ENCODE peak calls at places on chromosomes 4 and X, in five cellular contexts. N, O, R, H and L are unnamed samples.

GRCh38 chrX:66024570-66024969 is 15.3 kb downstream of the VSIG4 start:
- DNase-seq in H (no peak), R (no peak), O (no peak), N (no peak), L (no peak)

GRCh38 chr4:175435437-175435836 is 376.6 kb downstream of the GPM6A start:
- DNase-seq in N (no peak), H (no peak), R (no peak), O (no peak), L (no peak)

GRCh38 chr4:137601924-137602323 is 69.6 kb upstream of the PCDH18 start:
- DNase-seq in O (no peak), H (no peak), R (peak), N (no peak), L (no peak)

GRCh38 chrX:129650821-129651510 is 3.8 kb downstream of the APLN start:
- DNase-seq in O (no peak), R (no peak), H (no peak), N (no peak), L (no peak)

GRCh38 chr4:155582971-155583437 is 83.6 kb upstream of the GUCY1A1 start:
- DNase-seq in H (no peak), R (no peak), N (no peak), O (no peak), L (no peak)

GRCh38 chr4:136241221-136241986 is 1290.9 kb downstream of the PCDH18 start:
- DNase-seq in O (no peak), R (no peak), H (no peak), N (no peak), L (no peak)

GRCh38 chr4:89334830-89335229 is 27.2 kb upstream of the GPRIN3 start:
- DNase-seq in N (no peak), H (no peak), R (no peak), O (no peak), L (no peak)

GRCh38 chr4:26793750-26794149 is 66.9 kb upstream of the STIM2 start:
- DNase-seq in O (no peak), N (no peak), H (no peak), R (no peak), L (no peak)

GRCh38 chr4:73998040-73999011 is at the start of gene CXCL5:
- DNase-seq in H (no peak), O (no peak), N (no peak), R (peak), L (peak)

GRCh38 chr4:87853891-87854290 is 21.1 kb downstream of the MEPE start:
- DNase-seq in O (no peak), R (no peak), N (no peak), H (no peak), L (no peak)

GRCh38 chr4:154503598-154503997 is 12.0 kb upstream of the DCHS2 start:
- DNase-seq in R (peak), H (no peak), O (no peak), N (no peak), L (no peak)

GRCh38 chr4:38310446-38311043 is 350.3 kb downstream of the PTTG2 start:
- DNase-seq in N (peak), O (peak), R (no peak), H (no peak), L (peak)

GRCh38 chr4:110869114-110869513 is 246.2 kb upstream of the PITX2 start:
- DNase-seq in O (no peak), R (no peak), H (no peak), N (no peak), L (no peak)

GRCh38 chrX:139106111-139106510 is 394.6 kb upstream of the FGF13 start:
- DNase-seq in N (no peak), H (no peak), R (no peak), O (no peak), L (no peak)

GRCh38 chrX:16394290-16394689 is 227.0 kb downstream of the MAGEB17 start:
- DNase-seq in R (no peak), H (no peak), N (no peak), O (no peak), L (no peak)

GRCh38 chrX:136639506-136640176 is 8.3 kb upstream of the CD40LG start:
- DNase-seq in O (no peak), H (no peak), N (no peak), R (no peak), L (no peak)

GRCh38 chr4:165398570-165398969 is 19.8 kb downstream of the CPE start:
- DNase-seq in R (peak), H (no peak), N (no peak), O (no peak), L (no peak)

GRCh38 chr4:11623726-11624037 is 195.0 kb upstream of the HS3ST1 start:
- DNase-seq in H (peak), O (no peak), R (peak), N (no peak), L (peak)

GRCh38 chrX:108443065-108443464 is 3.4 kb downstream of the COL4A5 start:
- DNase-seq in R (no peak), N (no peak), H (no peak), O (no peak), L (no peak)

GRCh38 chr4:10139518-10139917 is 22.9 kb upstream of the WDR1 start:
- DNase-seq in N (no peak), O (no peak), R (no peak), H (no peak), L (no peak)

GRCh38 chr4:165191814-165192499 is 15.4 kb upstream of the KLHL2 start:
- DNase-seq in H (no peak), N (no peak), R (no peak), O (no peak), L (no peak)

GRCh38 chr4:137307806-137308205 is 224.5 kb downstream of the PCDH18 start:
- DNase-seq in R (no peak), N (no peak), O (no peak), H (no peak), L (no peak)

GRCh38 chr4:13907255-13907751 is 279.8 kb upstream of the BOD1L1 start:
- DNase-seq in O (no peak), N (no peak), H (no peak), R (peak), L (no peak)

GRCh38 chr4:7554885-7555284 is 120.2 kb upstream of the PSAPL1 start:
- DNase-seq in R (no peak), O (no peak), N (no peak), H (no peak), L (no peak)

GRCh38 chr4:15848191-15848842 is 70.2 kb downstream of the CD38 start:
- DNase-seq in N (no peak), R (no peak), H (no peak), O (no peak), L (no peak)

GRCh38 chrX:86002076-86002896 is 45.1 kb downstream of the CHM start:
- DNase-seq in N (no peak), H (peak), R (peak), O (no peak), L (peak)

GRCh38 chr4:180587379-180587778 is 1655.8 kb upstream of the TENM3 start:
- DNase-seq in H (no peak), N (no peak), R (no peak), O (no peak), L (no peak)

GRCh38 chrX:19517965-19518364 is 2.7 kb upstream of the MAP3K15 start:
- DNase-seq in O (no peak), N (no peak), R (no peak), H (no peak), L (no peak)